ENCODE peak calls at places on chromosomes 2 and 18, in five cellular contexts. X is K562, U is HepG2, C is GM12878, H is A549. Z is an unnamed sample.

GRCh38 chr2:45938649-45939511 is 287.4 kb downstream of the PRKCE start:
- ATAC-seq in X (no peak), U (peak), C (no peak), H (peak), Z (peak)

GRCh38 chr2:64934530-64934929 is 54.7 kb upstream of the SLC1A4 start:
- ATAC-seq in X (no peak), U (no peak), C (no peak), H (peak), Z (no peak)

GRCh38 chr2:159617080-159617479 is 732 bp upstream of the BAZ2B start:
- ATAC-seq in X (no peak), U (no peak), C (no peak), H (no peak), Z (no peak)

GRCh38 chr18:24026457-24026856 is 11.9 kb downstream of the TTC39C start:
- ATAC-seq in X (no peak), U (no peak), C (no peak), H (no peak), Z (no peak)

GRCh38 chr2:98454073-98454472 is 9.4 kb downstream of the INPP4A start:
- ATAC-seq in X (no peak), U (peak), C (no peak), H (peak), Z (no peak)

GRCh38 chr2:25250331-25251031 is 82.1 kb upstream of the POMC start:
- ATAC-seq in X (peak), U (no peak), C (peak), H (no peak), Z (no peak)

GRCh38 chr2:74603282-74604000 is 44.7 kb downstream of the M1AP start:
- ATAC-seq in X (peak), U (no peak), C (no peak), H (peak), Z (no peak)

GRCh38 chr2:71557321-71557720 is 104.0 kb downstream of the DYSF start:
- ATAC-seq in X (no peak), U (peak), C (no peak), H (no peak), Z (no peak)

GRCh38 chr18:59893971-59894370 is 5.8 kb upstream of the PMAIP1 start:
- ATAC-seq in X (no peak), U (no peak), C (no peak), H (no peak), Z (no peak)

GRCh38 chr2:176768185-176768584 is 444.4 kb upstream of the HNRNPA3 start:
- ATAC-seq in X (no peak), U (no peak), C (no peak), H (no peak), Z (no peak)

GRCh38 chr2:217371681-217372297 is 511.9 kb upstream of the TNP1 start:
- ATAC-seq in X (no peak), U (peak), C (no peak), H (no peak), Z (peak)

GRCh38 chr18:79872852-79873444 is 75.2 kb downstream of the KCNG2 start:
- ATAC-seq in X (no peak), U (no peak), C (no peak), H (no peak), Z (no peak)

GRCh38 chr2:172079838-172080640 is 5.3 kb upstream of the DLX1 start:
- ATAC-seq in X (no peak), U (no peak), C (no peak), H (no peak), Z (no peak)

GRCh38 chr2:100959225-100959880 is 42.7 kb upstream of the RPL31 start:
- ATAC-seq in X (no peak), U (no peak), C (no peak), H (no peak), Z (no peak)

GRCh38 chr2:191012845-191013616 is 940 bp downstream of the STAT1 start:
- ATAC-seq in X (peak), U (peak), C (peak), H (peak), Z (peak)

GRCh38 chr2:228681426-228681825 is 499.9 kb upstream of the SPHKAP start:
- ATAC-seq in X (no peak), U (peak), C (peak), H (peak), Z (peak)

GRCh38 chr2:241982711-241983570 is 113.4 kb downstream of the RTP5 start:
- ATAC-seq in X (no peak), U (no peak), C (no peak), H (no peak), Z (no peak)

GRCh38 chr18:9671214-9671613 is 36.9 kb upstream of the RAB31 start:
- ATAC-seq in X (no peak), U (no peak), C (no peak), H (no peak), Z (no peak)

GRCh38 chr18:9679125-9679524 is 29.0 kb upstream of the RAB31 start:
- ATAC-seq in X (no peak), U (no peak), C (no peak), H (no peak), Z (no peak)

GRCh38 chr18:9669016-9669415 is 39.1 kb upstream of the RAB31 start:
- ATAC-seq in X (peak), U (no peak), C (no peak), H (no peak), Z (no peak)

DNA sequence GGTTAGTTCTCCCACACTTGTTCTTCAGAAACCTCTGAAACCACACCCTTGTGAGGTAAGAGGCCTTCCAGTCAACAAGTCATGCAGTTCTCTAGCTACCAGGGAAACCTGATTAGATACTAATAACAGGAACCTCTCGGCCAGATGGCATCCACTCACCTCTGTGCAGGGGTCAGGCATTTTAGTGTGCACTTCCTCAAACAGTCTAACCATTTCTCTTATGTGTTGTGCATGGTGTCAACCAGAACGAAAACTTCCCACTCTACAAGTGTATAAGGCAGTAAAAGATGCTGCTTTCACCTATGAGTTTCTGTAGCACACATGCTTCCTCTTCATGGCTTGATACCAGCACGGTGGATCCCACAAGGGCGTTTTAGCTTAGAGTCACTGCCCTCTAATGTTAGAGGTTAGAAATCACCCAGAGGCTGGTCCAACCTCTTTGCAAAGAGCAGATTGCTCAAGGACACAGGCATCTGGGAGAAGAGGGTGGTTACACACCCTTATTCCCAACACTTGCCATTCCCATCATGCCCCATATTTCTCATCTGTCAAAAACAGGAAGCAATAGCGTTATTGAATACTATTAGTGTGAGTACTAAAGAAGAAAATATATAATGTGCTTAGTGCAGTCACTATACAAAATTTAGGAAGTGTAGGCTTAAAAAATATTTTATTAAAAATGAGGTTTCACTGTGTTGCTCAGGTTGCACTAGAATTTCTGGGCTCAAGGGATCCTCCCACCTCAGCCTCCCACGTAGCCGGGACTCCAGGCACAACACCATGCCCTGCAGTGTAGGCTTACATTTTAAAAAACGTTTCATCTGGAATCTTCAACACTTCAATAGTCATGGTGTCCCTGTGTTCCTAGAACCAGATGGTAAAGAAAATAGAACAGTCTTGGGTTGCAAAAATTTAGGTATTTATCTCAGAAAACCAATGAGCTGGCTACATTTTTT is 34.5 kb upstream of the RAB31 start:
- ATAC-seq in X (peak), U (peak), C (peak), H (peak), Z (peak)
- TF ChIP-seq EP300 in X (no peak), U (no peak), C (peak), H (peak), Z (no peak)

GRCh38 chr18:47485221-47485797 is 233.8 kb upstream of the SKOR2 start:
- ATAC-seq in X (no peak), U (no peak), C (no peak), H (no peak), Z (no peak)

GRCh38 chr18:47492691-47493090 is 241.2 kb upstream of the SKOR2 start:
- ATAC-seq in X (no peak), U (no peak), C (no peak), H (no peak), Z (no peak)

DNA sequence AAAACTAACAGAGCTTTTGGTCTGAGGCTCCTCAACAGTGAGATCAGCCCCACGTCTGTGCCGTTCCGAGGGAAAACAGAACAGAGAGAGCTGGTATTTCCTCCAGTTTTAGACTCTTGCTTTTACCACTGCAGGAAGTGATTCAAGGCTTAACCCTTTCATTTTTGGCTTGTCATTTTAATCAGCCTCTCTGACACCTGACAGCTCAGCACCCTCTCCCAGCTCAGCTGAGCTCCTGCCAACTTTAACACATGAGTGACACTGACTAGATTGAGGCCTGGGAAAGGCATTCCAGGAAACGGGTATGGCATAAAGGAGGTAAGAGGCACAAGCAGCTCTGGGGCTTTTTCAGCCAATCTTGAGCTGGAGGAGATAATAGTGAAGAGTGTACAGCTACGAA is 239.4 kb upstream of the SKOR2 start:
- ATAC-seq in X (no peak), U (no peak), C (no peak), H (no peak), Z (no peak)
- TF ChIP-seq EP300 in X (no peak), U (no peak), C (no peak), H (no peak), Z (no peak)

GRCh38 chr2:102060047-102060446 is 68.3 kb downstream of the IL1R2 start:
- ATAC-seq in X (no peak), U (no peak), C (no peak), H (no peak), Z (no peak)

GRCh38 chr2:102057502-102058292 is 65.9 kb downstream of the IL1R2 start:
- ATAC-seq in X (no peak), U (peak), C (peak), H (no peak), Z (no peak)

GRCh38 chr2:102060792-102061191 is 69.0 kb downstream of the IL1R2 start:
- ATAC-seq in X (no peak), U (no peak), C (no peak), H (no peak), Z (no peak)

GRCh38 chr2:102058293-102058833 is 66.6 kb downstream of the IL1R2 start:
- ATAC-seq in X (no peak), U (peak), C (peak), H (no peak), Z (no peak)

DNA sequence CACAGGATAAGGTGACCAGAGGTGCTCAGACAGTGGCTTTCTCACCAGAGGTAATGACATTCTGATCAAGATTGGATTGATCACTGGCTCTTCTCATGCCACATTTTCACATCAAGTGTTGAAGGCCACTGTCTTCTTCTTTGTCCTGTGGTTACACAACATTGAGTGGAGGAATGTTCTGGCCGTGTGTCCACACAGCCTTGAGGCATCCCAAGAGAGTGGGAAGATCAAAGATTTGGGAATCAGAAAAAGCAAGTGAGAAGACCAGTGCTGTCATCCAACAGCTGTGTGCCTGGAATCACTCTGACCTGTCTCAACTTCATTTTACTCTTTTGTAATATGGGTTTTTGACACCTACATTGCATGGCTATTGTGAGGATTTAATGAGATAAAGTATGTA is 67.4 kb downstream of the IL1R2 start:
- ATAC-seq in X (no peak), U (no peak), C (no peak), H (no peak), Z (peak)
- TF ChIP-seq EP300 in X (no peak), U (no peak), C (no peak), H (no peak), Z (no peak)

GRCh38 chr2:66839551-66840320 is 404.8 kb downstream of the MEIS1 start:
- ATAC-seq in X (no peak), U (no peak), C (no peak), H (peak), Z (peak)
- TF ChIP-seq EP300 in X (no peak), U (no peak), C (no peak), H (no peak), Z (no peak)

DNA sequence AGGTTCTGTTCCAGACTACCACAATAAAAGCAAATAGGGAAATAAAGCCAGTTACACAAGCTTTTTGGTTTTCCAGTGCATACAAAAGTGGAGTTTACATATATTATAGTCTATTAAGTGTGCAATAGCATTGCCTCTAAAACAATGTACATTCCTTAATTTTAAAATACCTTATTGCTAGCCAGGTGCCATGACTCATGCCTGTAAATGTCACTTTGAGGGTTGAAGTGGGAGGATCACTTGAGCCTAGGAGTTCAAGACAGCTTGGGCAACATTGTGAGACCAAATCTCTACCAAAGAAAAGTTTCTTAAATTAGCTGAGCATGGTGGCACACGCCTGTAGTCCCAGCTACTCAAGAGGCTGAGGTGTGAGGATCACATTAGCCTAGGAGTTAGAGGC is 52.9 kb upstream of the IMP4 start:
- ATAC-seq in X (no peak), U (no peak), C (no peak), H (no peak), Z (no peak)
- TF ChIP-seq EP300 in X (no peak), U (no peak), C (no peak), H (no peak), Z (no peak)

DNA sequence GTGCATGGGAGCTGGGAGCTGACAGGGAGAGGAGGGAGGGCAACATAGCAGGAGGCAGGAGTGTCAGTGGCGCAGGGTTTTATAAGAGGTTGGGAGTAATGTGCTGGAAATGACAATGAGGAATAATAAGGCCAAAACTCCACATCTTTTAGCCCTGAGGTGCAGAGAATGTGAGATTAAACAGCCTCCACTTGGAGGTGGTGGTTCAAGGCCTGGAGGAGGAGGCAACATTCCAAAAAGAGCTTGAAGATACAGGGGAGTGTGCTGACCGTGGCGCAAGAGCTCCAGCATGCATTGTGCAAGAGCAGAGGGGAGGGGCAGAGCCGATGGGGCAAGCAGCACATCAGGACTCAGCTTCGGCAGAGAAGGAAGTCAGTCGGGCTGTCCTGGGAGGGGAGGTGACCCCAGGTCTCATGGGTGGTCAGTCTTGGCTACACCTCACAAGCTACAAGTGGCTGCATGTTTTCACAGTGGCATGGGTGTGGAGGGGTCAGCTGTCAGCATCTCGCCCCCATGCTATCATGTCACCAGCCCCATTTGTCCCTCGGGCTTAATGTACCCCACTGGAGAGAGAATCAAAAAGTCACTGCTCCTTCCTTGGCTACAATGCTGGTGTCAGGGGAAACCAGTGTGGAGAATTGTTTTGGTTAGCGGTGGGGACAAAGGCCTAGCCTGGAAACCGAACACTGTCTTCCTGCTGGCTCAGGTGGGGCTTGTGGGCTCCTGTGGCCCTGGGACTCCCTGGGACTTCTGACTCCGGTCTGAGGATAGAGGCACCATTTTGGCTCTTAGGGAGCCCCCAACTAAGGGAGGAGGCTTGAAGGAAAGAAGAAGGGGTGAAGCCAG is 208.0 kb downstream of the ZFP36L2 start:
- ATAC-seq in X (peak), U (peak), C (no peak), H (peak), Z (peak)
- TF ChIP-seq EP300 in X (no peak), U (peak), C (no peak), H (no peak), Z (no peak)

GRCh38 chr2:8536686-8537571 is 144.9 kb upstream of the ID2 start:
- ATAC-seq in X (no peak), U (no peak), C (no peak), H (no peak), Z (no peak)
- TF ChIP-seq EP300 in X (peak), U (no peak), C (no peak), H (no peak), Z (no peak)

DNA sequence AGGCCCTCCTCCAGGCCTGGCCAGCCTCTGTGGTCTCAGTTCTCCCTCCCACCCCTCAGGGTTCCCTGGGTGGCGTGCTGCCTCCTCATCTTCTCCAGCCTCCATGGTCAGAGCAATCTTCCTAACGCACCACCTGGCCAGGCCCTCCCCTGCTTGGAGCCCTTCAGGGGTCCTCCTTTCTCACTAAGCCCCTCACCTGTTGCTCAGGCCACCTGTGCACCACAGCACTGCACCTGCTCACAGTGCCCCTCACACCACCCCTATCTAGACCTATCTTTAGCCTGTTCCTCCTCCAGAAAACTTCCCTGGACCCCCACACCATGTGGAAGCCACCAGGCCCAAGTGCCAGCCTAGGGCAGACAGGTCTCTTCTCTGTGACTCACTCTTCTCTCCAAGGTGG is 267.1 kb downstream of the ATAD2B start:
- ATAC-seq in X (no peak), U (no peak), C (no peak), H (no peak), Z (no peak)
- TF ChIP-seq EP300 in X (no peak), U (no peak), C (no peak), H (no peak), Z (no peak)

DNA sequence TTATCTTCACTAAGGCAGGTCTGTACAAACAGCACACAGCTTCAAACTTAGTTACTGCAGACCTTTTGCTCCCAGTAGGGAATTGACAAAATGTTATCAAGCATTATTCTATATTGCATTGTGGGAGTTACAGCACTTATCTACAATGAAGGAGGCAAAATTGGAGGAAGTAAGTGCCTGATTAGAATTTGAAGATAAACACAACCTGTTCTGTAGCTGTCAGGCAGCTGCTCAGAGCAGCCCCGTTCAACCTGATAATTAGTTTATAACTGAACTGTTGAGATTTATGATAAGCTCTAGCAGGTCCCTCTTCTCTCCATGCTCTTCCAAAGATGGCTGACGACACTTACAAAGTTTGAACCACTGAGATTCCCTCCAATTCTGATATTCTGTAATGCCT is 364.4 kb upstream of the CYRIA start:
- ATAC-seq in X (no peak), U (no peak), C (no peak), H (no peak), Z (no peak)
- TF ChIP-seq EP300 in X (no peak), U (no peak), C (no peak), H (no peak), Z (no peak)

DNA sequence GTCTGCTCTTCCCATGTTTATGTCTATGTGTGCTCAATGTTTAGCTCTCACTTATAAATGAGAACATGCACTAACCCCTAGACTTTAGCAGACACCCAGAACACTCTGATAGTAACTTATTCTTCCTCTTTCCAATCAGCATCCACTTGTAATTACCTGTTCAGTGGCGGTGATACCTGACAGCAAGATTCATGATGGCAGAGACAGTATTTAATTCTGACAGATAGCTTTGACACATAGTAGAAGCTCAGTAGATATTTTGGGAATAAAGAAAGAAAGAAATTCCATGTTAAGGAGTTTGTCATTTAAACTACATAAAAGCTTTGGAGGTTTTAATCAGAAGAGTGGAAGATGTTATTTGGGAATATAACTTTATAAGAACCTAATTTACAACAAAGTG is 171.3 kb downstream of the CDH7 start:
- ATAC-seq in X (no peak), U (no peak), C (no peak), H (no peak), Z (no peak)
- TF ChIP-seq EP300 in X (no peak), U (no peak), C (no peak), H (no peak), Z (no peak)